ENCODE peak calls at places on chromosomes 12 and 14, in seven cellular contexts. E is type B pancreatic cell; Q is NCI-H1105 treated with DMSO at 0.1 percent for 48 hours; W is HTR-8/SVneo; L is non-pigmented ciliary epithelial cell; I is MV-4-11; O is activated T-cell treated with anti-CD3 and anti-CD28 coated beads, Interleukin-2, amount 50 U/mL, for 1 hour. A is an unnamed sample.

GRCh38 chr12:108215458-108215857 is 86.4 kb downstream of the WSCD2 start:
- DNase-seq in O (no peak), Q (no peak), L (no peak), I (no peak), E (no peak), W (no peak), A (no peak)

GRCh38 chr14:37599527-37600368 is 4.3 kb downstream of the TTC6 start:
- DNase-seq in Q (peak; percentile 84), O (no peak), I (no peak), W (no peak), L (no peak), E (no peak), A (peak; percentile 71)

GRCh38 chr14:38904959-38905358 is 198.1 kb downstream of the SEC23A start:
- DNase-seq in Q (no peak), L (no peak), O (no peak), I (no peak), W (no peak), E (no peak), A (no peak)

GRCh38 chr12:40446385-40446784 is 221.6 kb downstream of the LRRK2 start:
- DNase-seq in Q (peak; percentile 64), L (no peak), I (peak; percentile 44), E (no peak), W (no peak), O (no peak), A (no peak)

GRCh38 chr14:91997492-91997891 is 42.4 kb downstream of the TRIP11 start:
- DNase-seq in W (no peak), I (peak; percentile 11), E (no peak), L (no peak), Q (no peak), O (no peak), A (no peak)

GRCh38 chr14:50156111-50156510 is 39.7 kb upstream of the VCPKMT start:
- DNase-seq in O (no peak), L (no peak), W (no peak), E (no peak), I (no peak), Q (no peak), A (no peak)

GRCh38 chr14:35320472-35320871 is 28.3 kb downstream of the PSMA6 start:
- DNase-seq in Q (no peak), O (no peak), W (no peak), E (no peak), L (no peak), I (peak; percentile 45), A (no peak)

GRCh38 chr12:123038966-123039365 is 58.5 kb downstream of the ARL6IP4 start:
- DNase-seq in O (no peak), E (no peak), L (no peak), Q (no peak), W (no peak), I (no peak), A (no peak)

GRCh38 chr12:46304080-46304479 is 35.2 kb upstream of the SLC38A1 start:
- DNase-seq in E (no peak), Q (no peak), O (no peak), W (no peak), I (no peak), L (no peak), A (no peak)

GRCh38 chr12:108773798-108774788 is 42.8 kb upstream of the CORO1C start:
- DNase-seq in W (no peak), E (no peak), O (no peak), L (peak; percentile 11), I (peak; percentile 64), Q (peak; percentile 53), A (peak; percentile 14)

GRCh38 chr12:14936224-14936861 is 2.0 kb downstream of the ERP27 start:
- DNase-seq in L (no peak), I (no peak), W (no peak), O (no peak), E (no peak), Q (no peak), A (no peak)

GRCh38 chr12:54036620-54037359 is 3.9 kb downstream of the HOXC5 start:
- DNase-seq in I (peak; percentile 55), L (no peak), E (peak; percentile 68), W (no peak), O (no peak), Q (peak; percentile 65), A (peak; percentile 86)

GRCh38 chr14:90419200-90419599 is 22.4 kb downstream of the CALM1 start:
- DNase-seq in I (no peak), O (no peak), L (peak; percentile 80), Q (peak; percentile 24), E (no peak), W (peak; percentile 79), A (peak; percentile 12)

GRCh38 chr12:11962795-11963347 is 107.9 kb upstream of the BCL2L14 start:
- DNase-seq in L (no peak), I (peak; percentile 44), W (no peak), E (no peak), Q (no peak), O (no peak), A (no peak)

GRCh38 chr12:93033948-93034347 is 104.9 kb upstream of the EEA1 start:
- DNase-seq in W (no peak), E (no peak), O (no peak), L (no peak), I (no peak), Q (no peak), A (no peak)

GRCh38 chr12:10716704-10717315 is 6.3 kb downstream of the YBX3 start:
- DNase-seq in I (no peak), L (peak; percentile 77), Q (peak; percentile 61), E (no peak), O (no peak), W (peak; percentile 69), A (no peak)

GRCh38 chr12:84113666-84114065 is 798.9 kb downstream of the SLC6A15 start:
- DNase-seq in W (no peak), L (no peak), E (no peak), Q (no peak), O (no peak), I (no peak), A (no peak)

GRCh38 chr12:77925536-77926108 is 94.9 kb downstream of the NAV3 start:
- DNase-seq in Q (peak; percentile 93), E (peak; percentile 68), I (peak; percentile 58), L (peak; percentile 98), W (peak; percentile 46), O (no peak), A (peak; percentile 87)

GRCh38 chr14:82239205-82239604 is 705.6 kb upstream of the SEL1L start:
- DNase-seq in E (no peak), L (no peak), O (no peak), W (no peak), I (no peak), Q (no peak), A (no peak)

GRCh38 chr12:32197421-32197820 is 90.8 kb downstream of the BICD1 start:
- DNase-seq in I (no peak), E (no peak), L (no peak), O (no peak), Q (no peak), W (no peak), A (no peak)

GRCh38 chr12:49055978-49056754 is 4.4 kb downstream of the KMT2D start:
- DNase-seq in I (peak; percentile 98), E (no peak), O (no peak), L (peak; percentile 46), W (peak; percentile 56), Q (no peak), A (no peak)

GRCh38 chr14:38042356-38042755 is 165.3 kb upstream of the SSTR1 start:
- DNase-seq in O (no peak), W (peak; percentile 52), I (no peak), L (peak; percentile 61), E (no peak), Q (no peak), A (no peak)

GRCh38 chr14:91242635-91243034 is 1.9 kb downstream of the GPR68 start:
- DNase-seq in O (no peak), E (no peak), W (no peak), L (no peak), I (no peak), Q (no peak), A (no peak)

GRCh38 chr12:52381206-52381605 is 4.2 kb downstream of the KRT84 start:
- DNase-seq in I (no peak), O (no peak), W (no peak), Q (no peak), L (no peak), E (no peak), A (no peak)

A was measured in NCI-H1092 treated with DMSO at 0.1 percent for 48 hours.